ENCODE peak calls at places on chromosomes 6 and 20, in four cellular contexts. D is fibroblast of pulmonary artery, H is NCI-H1092 treated with DMSO at 0.1 percent for 48 hours, C is astrocyte. W is an unnamed sample.

GRCh38 chr20:59351148-59352040 is 51.0 kb downstream of the EDN3 start:
- DNase-seq in D (no peak), H (no peak), C (no peak), W (no peak)

GRCh38 chr20:57288676-57289075 is 22.2 kb upstream of the BMP7 start:
- DNase-seq in D (no peak), H (no peak), C (no peak), W (no peak)

GRCh38 chr6:32086661-32087573 is 22.2 kb downstream of the TNXB start:
- DNase-seq in D (peak), H (no peak), C (peak), W (peak)

GRCh38 chr6:39092124-39092523 is 22.9 kb downstream of the SAYSD1 start:
- DNase-seq in D (no peak), H (peak), C (no peak), W (no peak)

GRCh38 chr20:44357555-44358130 is 2.1 kb downstream of the HNF4A start:
- DNase-seq in D (peak), H (no peak), C (no peak), W (no peak)

GRCh38 chr6:134007077-134007476 is 45.3 kb downstream of the SLC2A12 start:
- DNase-seq in D (no peak), H (peak), C (no peak), W (no peak)

GRCh38 chr6:3561745-3562144 is 104.9 kb upstream of the SLC22A23 start:
- DNase-seq in D (peak), H (peak), C (no peak), W (peak)

GRCh38 chr6:49333345-49334120 is 129.5 kb downstream of the MMUT start:
- DNase-seq in D (no peak), H (no peak), C (peak), W (no peak)

GRCh38 chr6:6556162-6556737 is 32.3 kb upstream of the LY86 start:
- DNase-seq in D (peak), H (no peak), C (no peak), W (peak)

GRCh38 chr6:85756982-85757381 is 114.3 kb upstream of the SYNCRIP start:
- DNase-seq in D (peak), H (peak), C (peak), W (peak)

GRCh38 chr6:19554356-19555225 is 282.6 kb upstream of the ID4 start:
- DNase-seq in D (peak), H (peak), C (no peak), W (no peak)

GRCh38 chr6:163263196-163263595 is 151.3 kb upstream of the QKI start:
- DNase-seq in D (peak), H (no peak), C (peak), W (no peak)

GRCh38 chr6:30610065-30610464 is 7.0 kb downstream of the PPP1R10 start:
- DNase-seq in D (no peak), H (no peak), C (no peak), W (no peak)